ENCODE peak calls at places on chromosomes 3 and 15, in eight cellular contexts. C is A549, G is IMR-90, M is K562, P is HCT116, B is GM12878, Y is HepG2, L is H1. K is an unnamed sample.

GRCh38 chr3:196486263-196486662 is 17.3 kb downstream of the RNF168 start:
- DNase-seq in M (no peak), Y (no peak), C (no peak), B (no peak), G (no peak), L (no peak), P (no peak), K (peak)

GRCh38 chr15:94584833-94585244 is 353.5 kb downstream of the MCTP2 start:
- DNase-seq in G (no peak), C (no peak), L (no peak), P (no peak), Y (no peak), M (peak), B (peak), K (peak)

GRCh38 chr3:183764854-183765731 is 60.3 kb downstream of the MAP6D1 start:
- DNase-seq in G (peak), Y (no peak), M (no peak), L (no peak), B (no peak), C (peak), P (no peak), K (peak)

GRCh38 chr3:53581671-53582070 is 87.3 kb downstream of the CACNA1D start:
- DNase-seq in L (no peak), C (no peak), Y (no peak), P (no peak), M (no peak), G (peak), B (no peak), K (no peak)

GRCh38 chr15:64857421-64857820 is 15.7 kb downstream of the PLEKHO2 start:
- DNase-seq in M (no peak), G (peak), C (no peak), L (no peak), Y (no peak), B (no peak), P (no peak), K (no peak)

GRCh38 chr3:156181509-156181908 is 61.1 kb downstream of the KCNAB1 start:
- DNase-seq in P (no peak), Y (no peak), C (peak), L (no peak), G (peak), M (no peak), B (no peak), K (no peak)

GRCh38 chr3:16460273-16460672 is 53.2 kb downstream of the RFTN1 start:
- DNase-seq in M (no peak), Y (no peak), B (no peak), P (no peak), L (no peak), C (no peak), G (no peak), K (no peak)

GRCh38 chr3:184524981-184525336 is 36.6 kb upstream of the EPHB3 start:
- DNase-seq in G (no peak), L (no peak), C (no peak), B (no peak), Y (no peak), P (no peak), M (no peak), K (no peak)

GRCh38 chr3:175512700-175513099 is 653.6 kb downstream of the NAALADL2 start:
- DNase-seq in Y (no peak), M (no peak), B (no peak), G (no peak), C (no peak), L (no peak), P (no peak), K (peak)

GRCh38 chr3:41158947-41159346 is 40.4 kb upstream of the CTNNB1 start:
- DNase-seq in M (no peak), C (no peak), G (no peak), L (no peak), B (no peak), P (no peak), Y (no peak), K (no peak)

GRCh38 chr3:12532182-12532581 is 13.1 kb downstream of the MKRN2OS start:
- DNase-seq in P (no peak), L (no peak), M (no peak), C (no peak), Y (no peak), G (no peak), B (no peak), K (no peak)

GRCh38 chr15:77074350-77074749 is 3.4 kb upstream of the TSPAN3 start:
- DNase-seq in L (no peak), C (no peak), B (no peak), Y (no peak), G (no peak), M (no peak), P (no peak), K (no peak)

GRCh38 chr3:168870892-168871291 is 775.2 kb upstream of the GOLIM4 start:
- DNase-seq in C (peak), Y (peak), B (no peak), P (no peak), M (no peak), L (no peak), G (no peak), K (no peak)

GRCh38 chr3:159273608-159274007 is 471.8 kb downstream of the MFSD1 start:
- DNase-seq in B (no peak), C (peak), Y (peak), G (peak), P (no peak), M (no peak), L (peak), K (peak)

GRCh38 chr3:188153498-188153948 is 434 bp upstream of the LPP start:
- DNase-seq in P (peak), M (no peak), B (no peak), Y (peak), L (peak), G (peak), C (peak), K (peak)

GRCh38 chr15:66172339-66172980 is 81.1 kb downstream of the MEGF11 start:
- DNase-seq in M (no peak), L (no peak), P (no peak), B (no peak), G (no peak), Y (no peak), C (no peak), K (no peak)

GRCh38 chr15:66133247-66133646 is 120.3 kb downstream of the MEGF11 start:
- DNase-seq in L (no peak), G (no peak), C (no peak), Y (no peak), P (no peak), M (no peak), B (no peak), K (no peak)

GRCh38 chr15:41283653-41284424 is 48.6 kb downstream of the OIP5 start:
- DNase-seq in C (peak), B (peak), P (peak), Y (peak), L (peak), G (peak), M (peak), K (peak)
- H3K4me2 ChIP-seq in C (peak), B (peak), P (peak), Y (peak), L (peak), G (peak), M (peak), K (peak)

GRCh38 chr3:50333744-50334328 is 5.8 kb upstream of the TUSC2 start:
- DNase-seq in B (no peak), C (no peak), Y (no peak), G (peak), M (no peak), P (no peak), L (no peak), K (peak)
- TF ChIP-seq POLR2A in B (no peak), C (no peak), Y (no peak), G (peak), M (no peak), P (no peak), L (no peak), K (no peak)

GRCh38 chr15:90982135-90982534 is 12.2 kb downstream of the PRC1 start:
- DNase-seq in G (peak), Y (no peak), M (no peak), L (no peak), B (no peak), P (no peak), C (no peak), K (no peak)
- H3K4me2 ChIP-seq in G (peak), Y (no peak), M (no peak), L (no peak), B (peak), P (no peak), C (no peak), K (no peak)

DNA sequence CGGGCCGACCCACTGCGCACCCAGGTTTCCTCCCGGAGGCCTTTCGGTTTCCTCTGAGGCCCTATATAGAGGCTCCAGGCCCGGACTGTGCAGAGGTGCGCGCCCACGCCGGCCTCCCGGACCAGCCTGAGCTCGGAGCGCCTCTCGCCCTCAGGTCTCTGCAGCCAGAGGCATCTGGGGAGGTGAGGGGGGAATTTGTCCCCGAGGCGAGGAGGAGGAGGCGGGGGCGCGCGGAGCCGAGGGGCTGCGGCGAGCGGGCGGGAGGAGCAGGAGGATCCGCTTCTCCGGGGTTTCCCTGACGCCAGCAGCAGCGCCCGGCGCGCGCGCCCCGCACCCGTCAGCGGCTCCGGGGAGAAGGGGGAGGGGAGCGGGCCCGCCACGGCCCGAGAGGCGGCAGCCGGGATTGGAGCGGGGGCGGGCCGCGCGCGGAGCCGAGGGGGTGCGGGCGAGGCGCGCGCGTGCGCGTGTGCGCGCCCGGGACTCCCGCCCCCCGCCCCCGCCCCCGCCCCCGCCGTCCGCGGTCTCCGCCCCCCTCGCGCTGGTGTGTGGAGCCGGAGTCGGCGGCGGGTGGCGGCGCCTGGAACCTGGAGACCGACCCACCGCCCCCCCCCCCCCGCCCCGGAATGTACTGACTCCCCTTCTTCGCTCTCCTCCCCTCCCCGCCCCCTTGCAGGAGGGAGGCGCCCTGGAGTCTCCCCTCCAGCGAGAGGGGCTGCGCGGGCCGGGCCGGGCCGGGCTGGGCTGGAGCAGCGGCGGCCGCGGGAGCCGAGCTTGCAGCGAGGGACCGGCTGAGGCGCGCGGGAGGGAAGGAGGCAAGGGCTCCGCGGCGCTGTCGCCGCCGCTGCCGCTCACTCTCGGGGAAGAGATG is at the start of gene NEO1:
- DNase-seq in Y (peak), C (peak), M (peak), P (peak), L (peak), B (no peak), G (peak), K (peak)
- TF ChIP-seq POLR2A in Y (peak), C (peak), M (no peak), P (peak), L (peak), B (peak), G (no peak), K (no peak)

DNA sequence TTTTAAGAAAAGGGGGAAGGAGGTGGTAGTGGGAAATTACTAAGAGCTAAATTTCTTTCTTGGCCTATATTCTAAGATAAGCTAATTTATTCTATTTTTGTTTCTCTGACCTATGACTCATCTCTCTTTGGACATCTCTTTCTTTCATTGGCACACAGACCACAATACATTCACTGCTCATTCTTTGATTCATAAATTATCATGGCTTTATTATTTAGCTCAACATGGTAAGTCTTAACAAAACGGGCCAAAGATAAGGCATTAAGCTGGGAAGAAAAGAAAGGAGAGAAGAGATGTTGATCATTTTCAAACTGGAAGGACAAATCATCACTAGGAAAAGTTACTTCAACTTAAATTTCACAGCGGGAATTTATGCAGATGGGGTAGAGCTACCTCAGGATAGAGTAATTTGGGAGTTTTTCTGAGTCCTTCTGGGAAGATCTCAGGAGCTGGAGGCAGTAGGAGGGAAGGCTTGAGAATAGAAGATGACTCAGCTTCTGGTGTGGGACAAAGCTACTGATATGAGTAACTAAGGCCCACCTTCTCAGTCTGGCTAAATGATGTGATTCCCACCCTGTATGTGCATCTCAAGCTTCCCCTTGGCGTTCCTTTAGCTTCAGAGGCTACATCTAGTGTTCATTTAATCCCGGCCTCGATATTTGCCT is 7.5 kb upstream of the ALCAM start:
- DNase-seq in P (no peak), Y (no peak), M (no peak), G (peak), B (no peak), L (no peak), C (no peak), K (peak)
- H3K4me2 ChIP-seq in P (peak), Y (no peak), M (no peak), G (no peak), B (no peak), L (no peak), C (peak), K (peak)

DNA sequence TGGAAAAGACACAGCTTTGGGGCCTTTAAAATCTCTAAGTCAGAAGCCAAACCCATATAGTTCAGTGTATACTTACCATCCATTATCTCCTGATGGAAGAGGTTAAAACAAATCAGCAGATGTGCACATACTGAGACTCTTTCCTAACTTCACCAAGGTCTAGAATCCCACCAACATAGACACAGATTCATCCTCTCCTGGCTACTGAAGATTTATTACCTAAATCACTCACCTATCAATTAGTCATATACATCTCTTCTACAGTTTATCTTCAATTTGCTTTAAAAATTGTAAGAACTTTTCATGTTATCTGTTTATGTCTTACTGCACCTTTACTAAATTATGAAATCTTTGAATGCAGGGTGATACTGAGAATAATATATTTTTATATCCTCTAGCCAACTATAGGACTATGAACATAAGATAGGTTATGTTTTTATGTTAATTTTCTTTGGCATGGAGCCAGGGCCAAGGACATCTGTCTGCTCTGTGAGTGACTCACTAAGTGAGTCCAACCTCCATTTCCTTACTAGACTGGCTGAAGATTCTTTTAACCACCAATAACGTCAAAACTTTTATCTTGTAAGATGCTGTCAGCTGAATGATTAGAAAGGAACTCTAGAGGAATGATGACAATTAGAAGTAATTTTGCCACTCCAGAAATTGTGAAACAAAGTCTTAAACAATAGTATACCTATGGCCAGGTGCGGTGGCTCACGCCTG is 397.6 kb downstream of the FOXP1 start:
- DNase-seq in G (peak), P (no peak), C (peak), B (no peak), M (peak), L (no peak), Y (no peak), K (peak)
- TF ChIP-seq POLR2A in G (no peak), P (no peak), C (no peak), B (no peak), M (no peak), L (no peak), Y (no peak), K (no peak)

DNA sequence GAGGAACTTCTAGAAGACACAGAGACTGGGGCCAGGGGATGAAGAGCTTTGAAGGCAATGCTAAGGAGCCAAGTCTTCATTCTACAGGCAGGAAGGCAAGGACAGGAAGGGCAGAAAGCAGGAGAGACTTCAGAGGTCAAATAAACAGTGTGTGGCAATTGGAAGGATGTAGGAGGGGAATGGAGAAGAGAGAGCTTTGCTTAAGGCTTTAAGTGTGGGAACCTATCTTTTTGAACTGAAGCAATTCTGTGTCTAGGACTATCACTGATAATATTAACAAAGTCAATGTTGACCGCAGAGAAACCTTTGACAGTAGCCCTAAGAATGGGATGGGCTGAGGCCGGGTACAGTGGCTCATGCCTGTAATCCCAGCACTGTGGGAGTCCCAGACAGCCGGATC is 325.0 kb downstream of the FOXP1 start:
- DNase-seq in P (no peak), M (no peak), G (no peak), L (no peak), B (no peak), C (peak), Y (peak), K (peak)
- H3K4me2 ChIP-seq in P (no peak), M (no peak), G (no peak), L (no peak), B (no peak), C (peak), Y (peak), K (peak)

GRCh38 chr3:25426408-25426807 is 1.7 kb upstream of the RARB start:
- DNase-seq in M (no peak), P (no peak), G (no peak), C (peak), L (no peak), Y (no peak), B (no peak), K (no peak)

GRCh38 chr3:25429441-25429907 is 1.4 kb downstream of the RARB start:
- DNase-seq in Y (no peak), G (no peak), C (no peak), B (no peak), M (no peak), P (no peak), L (no peak), K (peak)

GRCh38 chr3:25428950-25429349 is 887 bp downstream of the RARB start:
- DNase-seq in Y (no peak), G (no peak), P (no peak), B (no peak), L (no peak), C (no peak), M (no peak), K (no peak)

GRCh38 chr3:25427155-25428002 is 684 bp upstream of the RARB start:
- DNase-seq in Y (peak), L (no peak), G (no peak), M (no peak), B (no peak), C (peak), P (no peak), K (peak)

GRCh38 chr3:25428003-25428861 is at the start of gene RARB:
- DNase-seq in B (no peak), C (peak), G (peak), Y (peak), P (no peak), L (peak), M (peak), K (peak)
- TF ChIP-seq POLR2A in B (no peak), C (peak), G (no peak), Y (no peak), P (no peak), L (no peak), M (no peak), K (peak)